ENCODE peak calls at places on chromosomes 13 and 19, in five cellular contexts. Y is DMS79 treated with DMSO at 0.1 percent for 48 hours; C is Daoy; L is psoas muscle; S is central memory CD4-positive, alpha-beta T cell. T is an unnamed sample.

GRCh38 chr13:71760226-71760591 is 106.8 kb downstream of the DACH1 start:
- DNase-seq in Y (no peak), C (no peak), L (no peak), S (no peak), T (no peak)

GRCh38 chr19:8530061-8530679 is 16.2 kb upstream of the ZNF414 start:
- DNase-seq in Y (no peak), C (no peak), L (no peak), S (no peak), T (no peak)

GRCh38 chr13:34343413-34343812 is 525.5 kb downstream of the RFC3 start:
- DNase-seq in Y (no peak), C (no peak), L (no peak), S (no peak), T (no peak)

GRCh38 chr19:3606174-3606689 is 443 bp downstream of the TBXA2R start:
- DNase-seq in Y (peak), C (peak), L (no peak), S (no peak), T (peak)

GRCh38 chr13:35987572-35988513 is 143.3 kb downstream of the DCLK1 start:
- DNase-seq in Y (no peak), C (no peak), L (no peak), S (no peak), T (no peak)

GRCh38 chr13:109427148-109427547 is 359.2 kb downstream of the IRS2 start:
- DNase-seq in Y (no peak), C (no peak), L (no peak), S (no peak), T (no peak)

GRCh38 chr19:17752865-17753639 is 1.8 kb downstream of the FCHO1 start:
- DNase-seq in Y (no peak), C (no peak), L (no peak), S (no peak), T (no peak)

GRCh38 chr13:91054902-91055301 is 292.6 kb upstream of the MIR17HG start:
- DNase-seq in Y (no peak), C (no peak), L (no peak), S (no peak), T (no peak)

GRCh38 chr19:1654178-1654792 is 1.9 kb upstream of the TCF3 start:
- DNase-seq in Y (no peak), C (no peak), L (no peak), S (no peak), T (no peak)

GRCh38 chr19:50178859-50179537 is 15.9 kb upstream of the IZUMO2 start:
- DNase-seq in Y (no peak), C (peak), L (no peak), S (no peak), T (no peak)

GRCh38 chr13:47680752-47681151 is 320.3 kb downstream of the SUCLA2 start:
- DNase-seq in Y (no peak), C (no peak), L (no peak), S (no peak), T (no peak)

GRCh38 chr13:113970810-113971470 is 2.9 kb downstream of the C13orf46 start:
- DNase-seq in Y (peak), C (peak), L (peak), S (no peak), T (peak)

GRCh38 chr13:87403748-87404432 is 267.3 kb upstream of the SLITRK5 start:
- DNase-seq in Y (no peak), C (no peak), L (no peak), S (no peak), T (no peak)

GRCh38 chr13:67421475-67421874 is 191.3 kb upstream of the PCDH9 start:
- DNase-seq in Y (no peak), C (no peak), L (no peak), S (no peak), T (no peak)

GRCh38 chr19:58268344-58268743 is 10.4 kb upstream of the ZNF8 start:
- DNase-seq in Y (no peak), C (no peak), L (no peak), S (no peak), T (no peak)

GRCh38 chr13:94308808-94309207 is 170.7 kb downstream of the DCT start:
- DNase-seq in Y (no peak), C (no peak), L (no peak), S (no peak), T (no peak)

GRCh38 chr13:42720116-42720857 is 61.1 kb upstream of the FAM216B start:
- DNase-seq in Y (no peak), C (peak), L (no peak), S (no peak), T (peak)

GRCh38 chr13:36885901-36886300 is 34.1 kb downstream of the SMAD9 start:
- DNase-seq in Y (no peak), C (no peak), L (no peak), S (no peak), T (no peak)

GRCh38 chr19:45825917-45826893 is 11.1 kb upstream of the RSPH6A start:
- DNase-seq in Y (no peak), C (no peak), L (no peak), S (no peak), T (no peak)

GRCh38 chr19:44718441-44719261 is 19.7 kb downstream of the CEACAM16 start:
- DNase-seq in Y (no peak), C (peak), L (peak), S (no peak), T (peak)

GRCh38 chr13:66312312-66313087 is 917.6 kb downstream of the PCDH9 start:
- DNase-seq in Y (no peak), C (no peak), L (no peak), S (no peak), T (peak)

GRCh38 chr13:112444001-112444311 is 67.8 kb downstream of the SPACA7 start:
- DNase-seq in Y (peak), C (peak), L (peak), S (no peak), T (no peak)

GRCh38 chr19:31668916-31669315 is 319.7 kb upstream of the TSHZ3 start:
- DNase-seq in Y (no peak), C (no peak), L (no peak), S (no peak), T (no peak)

GRCh38 chr13:73765651-73766384 is 368.4 kb downstream of the KLF12 start:
- DNase-seq in Y (peak), C (peak), L (peak), S (peak), T (peak)

GRCh38 chr13:28171266-28171665 is 32.9 kb downstream of the PAN3 start:
- DNase-seq in Y (peak), C (no peak), L (no peak), S (no peak), T (no peak)

GRCh38 chr13:102877285-102877684 is 31.5 kb downstream of the ERCC5 start:
- DNase-seq in Y (no peak), C (no peak), L (no peak), S (no peak), T (no peak)

GRCh38 chr13:41231786-41232185 is 31.6 kb downstream of the MTRF1 start:
- DNase-seq in Y (peak), C (peak), L (no peak), S (no peak), T (no peak)

GRCh38 chr13:99275093-99275469 is 16.9 kb upstream of the GPR18 start:
- DNase-seq in Y (no peak), C (peak), L (no peak), S (peak), T (no peak)

GRCh38 chr13:82088781-82089180 is 1747.9 kb upstream of the SPRY2 start:
- DNase-seq in Y (no peak), C (no peak), L (no peak), S (no peak), T (no peak)

GRCh38 chr19:32404939-32405430 is 585 bp upstream of the DPY19L3 start:
- DNase-seq in Y (peak), C (peak), L (peak), S (no peak), T (peak)

GRCh38 chr19:42471554-42472249 is 29.0 kb upstream of the CXCL17 start:
- DNase-seq in Y (no peak), C (peak), L (no peak), S (no peak), T (no peak)

GRCh38 chr13:102580552-102581169 is 16.1 kb upstream of the TPP2 start:
- DNase-seq in Y (peak), C (peak), L (no peak), S (peak), T (no peak)

GRCh38 chr19:50565984-50566903 is 2.0 kb downstream of the LRRC4B start:
- DNase-seq in Y (no peak), C (peak), L (no peak), S (no peak), T (no peak)

GRCh38 chr13:112131081-112131739 is 64.3 kb downstream of the SOX1 start:
- DNase-seq in Y (no peak), C (no peak), L (no peak), S (no peak), T (no peak)

T was measured in ovary.